ENCODE peak calls at places on chromosomes 13 and 19, in four cellular contexts. U is CD8-positive, alpha-beta T cell; Y is foreskin fibroblast; B is stimulated activated CD8-positive, alpha-beta memory T cell treated with anti-CD3 and anti-CD28 coated beads, Interleukin-15, amount 100 ng/mL, for 4 hours. M is an unnamed sample.

GRCh38 chr19:56538761-56539263 is at the start of gene ZFP28:
- DNase-seq in B (no peak), Y (no peak), U (peak; percentile 60), M (no peak)

GRCh38 chr19:28686741-28687140 is 526.2 kb downstream of the UQCRFS1 start:
- DNase-seq in U (no peak), B (no peak), Y (no peak), M (no peak)

GRCh38 chr13:74040200-74040599 is 94.0 kb downstream of the KLF12 start:
- DNase-seq in B (no peak), U (no peak), Y (no peak), M (peak; percentile 28)

GRCh38 chr13:67416047-67416925 is 186.2 kb upstream of the PCDH9 start:
- DNase-seq in Y (peak; percentile 10), U (no peak), B (no peak), M (peak; percentile 43)

GRCh38 chr19:4057913-4058695 is 8.6 kb downstream of the ZBTB7A start:
- DNase-seq in Y (peak; percentile 93), B (peak; percentile 61), U (no peak), M (peak; percentile 80)

GRCh38 chr13:47499358-47500150 is 501.5 kb downstream of the SUCLA2 start:
- DNase-seq in U (no peak), B (no peak), Y (peak; percentile 86), M (peak; percentile 56)

GRCh38 chr19:45195764-45196163 is 17.2 kb downstream of the BLOC1S3 start:
- DNase-seq in Y (no peak), U (no peak), B (no peak), M (no peak)

GRCh38 chr13:113220141-113220598 is 10.8 kb downstream of the CUL4A start:
- DNase-seq in Y (no peak), U (no peak), B (no peak), M (no peak)

GRCh38 chr19:35266904-35267817 is 1.6 kb upstream of the USF2 start:
- DNase-seq in Y (peak; percentile 24), B (peak; percentile 29), U (peak; percentile 36), M (no peak)

GRCh38 chr13:41315466-41316047 is 4.5 kb downstream of the NAA16 start:
- DNase-seq in U (no peak), Y (no peak), B (no peak), M (no peak)

GRCh38 chr19:48658483-48658882 is 12.5 kb upstream of the CA11 start:
- DNase-seq in U (no peak), Y (no peak), B (no peak), M (no peak)

GRCh38 chr19:8611890-8612806 is 1.6 kb upstream of the ADAMTS10 start:
- DNase-seq in B (no peak), U (no peak), Y (peak; percentile 33), M (peak; percentile 96)

GRCh38 chr13:34265016-34265692 is 447.2 kb downstream of the RFC3 start:
- DNase-seq in U (no peak), Y (no peak), B (no peak), M (no peak)